ENCODE peak calls at places on chromosomes 3 and 15, in four cellular contexts. V is fibroblast of lung, P is adrenal gland, F is mammary epithelial cell. T is an unnamed sample.

GRCh38 chr3:188476930-188477329 is 323.0 kb downstream of the LPP start:
- DNase-seq in V (no peak), P (no peak), F (no peak), T (no peak)

GRCh38 chr3:136193273-136194043 is 2.7 kb downstream of the MSL2 start:
- DNase-seq in V (no peak), P (no peak), F (peak; percentile 35), T (no peak)

GRCh38 chr3:24502690-24503089 is 8.0 kb upstream of the THRB start:
- DNase-seq in V (peak; percentile 52), P (no peak), F (peak; percentile 80), T (no peak)

GRCh38 chr3:129315386-129315991 is 36.8 kb downstream of the HMCES start:
- DNase-seq in V (peak; percentile 36), P (peak; percentile 27), F (peak; percentile 35), T (peak; percentile 31)

GRCh38 chr3:2910997-2911396 is 199.2 kb downstream of the IL5RA start:
- DNase-seq in V (no peak), P (no peak), F (no peak), T (no peak)

GRCh38 chr3:66592061-66592875 is 91.4 kb upstream of the LRIG1 start:
- DNase-seq in V (peak; percentile 72), P (no peak), F (no peak), T (no peak)

GRCh38 chr15:98288091-98288590 is 327.6 kb downstream of the ARRDC4 start:
- DNase-seq in V (no peak), P (no peak), F (no peak), T (no peak)

GRCh38 chr3:104291437-104291851 is 1075.3 kb upstream of the ALCAM start:
- DNase-seq in V (peak; percentile 3), P (peak; percentile 27), F (no peak), T (no peak)

GRCh38 chr3:117661636-117662095 is 952.1 kb downstream of the TUSC7 start:
- DNase-seq in V (peak; percentile 80), P (no peak), F (no peak), T (no peak)

GRCh38 chr15:99630607-99631131 is 64.9 kb downstream of the MEF2A start:
- DNase-seq in V (no peak), P (no peak), F (no peak), T (no peak)
- H3K9me3 ChIP-seq in V (no peaks in the 10 kb centered on the region), P (no peaks in the 10 kb centered on the region), F (no peaks in the 10 kb centered on the region), T (no peaks in the 10 kb centered on the region)

DNA sequence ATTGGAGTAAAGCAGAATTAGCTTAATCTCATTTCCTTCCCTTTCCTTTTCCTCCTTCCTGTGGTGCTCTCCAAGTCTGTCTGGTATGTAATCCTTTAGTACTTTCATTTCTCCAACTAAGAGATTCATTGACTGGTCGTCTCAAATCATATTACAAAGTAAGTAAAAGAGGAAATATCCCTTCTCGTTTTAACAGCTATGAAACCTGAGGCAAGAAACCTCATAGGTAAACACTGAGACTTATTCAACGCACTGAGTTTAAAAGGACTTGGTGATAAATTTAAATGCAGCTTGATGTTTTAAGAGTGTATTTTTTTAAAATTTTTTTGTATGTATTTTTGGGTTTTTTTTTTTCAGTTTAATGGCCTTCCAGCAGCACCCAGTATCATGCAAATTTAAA is 117.2 kb upstream of the LRRC3B start:
- DNase-seq in V (no peak), P (no peak), F (no peak), T (no peak)
- H3K4me1 ChIP-seq in V (no peaks in the 10 kb centered on the region), P (no peaks in the 10 kb centered on the region), F (no peaks in the 10 kb centered on the region), T (no peaks in the 10 kb centered on the region)

DNA sequence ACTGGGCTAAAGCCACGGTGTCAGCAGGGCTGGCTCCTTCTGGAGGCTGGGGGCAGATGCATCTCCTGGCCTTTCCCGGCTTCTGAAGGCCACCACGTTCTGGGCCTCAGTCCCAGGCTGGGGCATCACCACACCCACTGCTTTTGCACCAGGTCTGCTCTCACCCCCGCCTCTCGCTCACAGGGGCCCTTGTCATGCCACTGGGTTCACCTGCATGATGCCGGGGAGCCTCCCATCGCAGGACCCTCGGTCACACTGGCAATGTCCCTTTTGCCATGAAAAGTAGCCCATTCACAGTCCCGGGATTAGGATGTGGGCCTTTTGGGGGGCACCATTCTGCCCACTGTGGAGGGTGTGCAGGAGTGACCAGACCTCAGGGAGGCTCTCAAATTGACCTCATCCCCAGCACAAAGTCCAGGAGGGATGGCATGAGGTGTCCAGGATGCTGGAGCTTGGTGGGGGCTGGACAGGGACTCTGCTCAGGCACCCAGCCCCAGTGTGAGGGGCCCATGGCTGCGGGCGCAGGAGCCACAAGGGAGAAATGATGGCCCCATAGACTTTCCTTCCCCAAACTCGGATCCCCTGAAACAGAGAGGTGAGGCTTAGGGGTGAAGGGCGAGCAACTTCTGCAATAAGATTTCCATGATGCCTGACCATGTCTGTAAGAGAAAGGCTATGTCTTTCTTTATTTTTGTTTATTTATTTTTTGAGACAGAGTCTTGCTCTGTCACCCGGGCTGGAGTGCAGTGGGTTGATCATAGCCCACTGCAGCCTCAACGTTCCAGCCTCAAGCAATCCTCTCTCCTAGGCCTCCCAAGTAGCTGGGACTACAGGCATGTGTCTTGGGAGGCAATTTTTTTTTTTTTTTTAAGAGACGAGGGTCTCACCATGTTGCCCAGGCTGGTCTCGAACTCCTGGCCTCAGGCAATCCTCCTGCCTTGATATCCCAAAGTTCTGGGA is 189.1 kb downstream of the GOLGA6L6 start:
- DNase-seq in V (no peak), P (no peak), F (no peak), T (no peak)
- H3K9me3 ChIP-seq in V (peaks cover 17% of the 10 kb centered on the region), P (no peaks in the 10 kb centered on the region), F (peaks cover 20% of the 10 kb centered on the region), T (peaks cover 12% of the 10 kb centered on the region)

DNA sequence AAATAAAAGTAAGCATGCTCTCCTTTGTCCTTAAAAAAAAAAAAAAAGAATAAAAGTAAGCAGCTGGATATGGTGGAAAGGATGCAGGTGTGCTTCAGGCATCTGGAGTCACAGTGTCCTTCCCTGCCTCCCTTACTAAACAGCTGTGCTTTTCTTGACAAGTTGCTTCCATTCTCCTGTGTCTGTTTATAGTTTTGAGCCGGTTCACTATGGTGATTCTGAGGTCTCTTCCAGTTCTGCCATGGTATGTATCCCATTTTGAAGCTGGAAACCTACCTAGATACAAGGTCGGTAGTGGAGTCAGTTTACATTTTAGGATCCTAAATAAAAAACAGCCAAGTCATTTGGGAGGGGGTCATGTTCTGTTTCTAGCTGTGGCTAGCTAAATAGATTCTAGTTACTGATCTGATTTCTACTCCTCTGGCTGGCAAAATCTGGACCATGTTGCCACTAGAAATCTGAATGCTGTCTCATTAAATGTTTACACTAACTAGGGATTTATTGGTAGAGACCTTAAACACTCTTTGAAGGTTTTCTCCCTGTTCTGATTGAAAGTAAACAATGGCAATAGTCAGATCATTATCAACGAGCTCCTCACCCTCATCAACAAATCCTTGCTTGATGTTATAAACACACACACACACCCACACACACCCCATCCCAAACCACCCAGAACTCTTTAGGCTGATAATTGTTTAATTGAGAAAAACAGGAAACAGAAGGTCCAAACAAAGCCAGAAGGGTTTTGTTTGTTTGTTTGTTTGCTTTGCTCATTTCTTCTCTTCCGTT is 7.9 kb downstream of the TNFSF10 start:
- DNase-seq in V (peak; percentile 33), P (no peak), F (no peak), T (no peak)
- H3K4me1 ChIP-seq in V (peaks cover 6% of the 10 kb centered on the region), P (peaks cover 9% of the 10 kb centered on the region), F (peaks cover 31% of the 10 kb centered on the region), T (no peaks in the 10 kb centered on the region)

DNA sequence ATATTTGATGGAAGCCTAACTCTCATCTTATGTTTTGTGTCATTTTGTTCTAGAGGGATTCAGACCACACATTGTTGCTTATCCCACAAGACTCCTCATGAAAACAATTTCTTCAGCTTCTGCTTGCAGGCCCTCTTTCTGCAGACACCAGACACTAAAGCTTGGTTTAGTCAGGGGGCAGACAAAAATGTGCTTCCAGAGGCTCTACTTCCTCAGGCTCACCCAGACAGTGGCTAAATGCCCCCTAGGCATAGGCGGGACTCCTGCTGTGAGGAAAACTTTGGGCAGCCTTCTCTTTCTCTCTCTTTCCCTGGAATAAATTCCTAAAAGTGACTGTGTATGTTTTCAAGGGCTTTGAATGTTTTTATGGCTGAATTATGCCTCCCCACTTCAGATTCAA is 435.4 kb upstream of the ATP11B start:
- DNase-seq in V (no peak), P (no peak), F (no peak), T (no peak)
- H3K9me3 ChIP-seq in V (no peaks in the 10 kb centered on the region), P (no peaks in the 10 kb centered on the region), F (no peaks in the 10 kb centered on the region), T (no peaks in the 10 kb centered on the region)